ENCODE peak calls at places on chromosome 3, in ten cellular contexts. One of them, this sample, is unnamed.

GRCh38 chr3:74066456-74066855 is 441.7 kb upstream of the PDZRN3 start:
- DNase-seq in NB4: no peak
- DNase-seq in right cardiac atrium: no peak
- DNase-seq in HuH-7: no peak
- DNase-seq in stimulated activated CD4-positive, alpha-beta T cell treated with anti-CD3 and anti-CD28 coated beads, Interleukin-15, amount 100 ng/mL, for 1 hour: no peak
- DNase-seq in ovary: no peak
- DNase-seq in hippocampal formation: no peak
- DNase-seq in T-helper 2 cell: no peak
- DNase-seq in activated CD4-positive, alpha-beta T cell treated with anti-CD3 and anti-CD28 coated beads for 36 hours: no peak
- DNase-seq in cardiac muscle cell: no peak
- DNase-seq in this sample: no peak

GRCh38 chr3:195895900-195896360 is 12.4 kb downstream of the TNK2 start:
- DNase-seq in NB4: peak
- DNase-seq in right cardiac atrium: peak
- DNase-seq in HuH-7: peak
- DNase-seq in stimulated activated CD4-positive, alpha-beta T cell treated with anti-CD3 and anti-CD28 coated beads, Interleukin-15, amount 100 ng/mL, for 1 hour: peak
- DNase-seq in ovary: peak
- DNase-seq in hippocampal formation: peak
- DNase-seq in T-helper 2 cell: peak
- DNase-seq in activated CD4-positive, alpha-beta T cell treated with anti-CD3 and anti-CD28 coated beads for 36 hours: peak
- DNase-seq in cardiac muscle cell: no peak
- DNase-seq in this sample: peak

GRCh38 chr3:187742351-187743171 is 2.7 kb downstream of the BCL6 start:
- DNase-seq in NB4: peak
- DNase-seq in right cardiac atrium: peak
- DNase-seq in HuH-7: no peak
- DNase-seq in stimulated activated CD4-positive, alpha-beta T cell treated with anti-CD3 and anti-CD28 coated beads, Interleukin-15, amount 100 ng/mL, for 1 hour: no peak
- DNase-seq in ovary: peak
- DNase-seq in hippocampal formation: peak
- DNase-seq in T-helper 2 cell: peak
- DNase-seq in activated CD4-positive, alpha-beta T cell treated with anti-CD3 and anti-CD28 coated beads for 36 hours: peak
- DNase-seq in cardiac muscle cell: peak
- DNase-seq in this sample: peak

GRCh38 chr3:125602752-125603649 is 7.7 kb upstream of the OSBPL11 start:
- DNase-seq in NB4: no peak
- DNase-seq in right cardiac atrium: no peak
- DNase-seq in HuH-7: no peak
- DNase-seq in stimulated activated CD4-positive, alpha-beta T cell treated with anti-CD3 and anti-CD28 coated beads, Interleukin-15, amount 100 ng/mL, for 1 hour: no peak
- DNase-seq in ovary: no peak
- DNase-seq in hippocampal formation: peak
- DNase-seq in T-helper 2 cell: no peak
- DNase-seq in activated CD4-positive, alpha-beta T cell treated with anti-CD3 and anti-CD28 coated beads for 36 hours: no peak
- DNase-seq in cardiac muscle cell: peak
- DNase-seq in this sample: no peak

GRCh38 chr3:127908202-127908601 is 6.8 kb upstream of the KBTBD12 start:
- DNase-seq in NB4: peak
- DNase-seq in right cardiac atrium: no peak
- DNase-seq in HuH-7: no peak
- DNase-seq in stimulated activated CD4-positive, alpha-beta T cell treated with anti-CD3 and anti-CD28 coated beads, Interleukin-15, amount 100 ng/mL, for 1 hour: no peak
- DNase-seq in ovary: no peak
- DNase-seq in hippocampal formation: no peak
- DNase-seq in T-helper 2 cell: no peak
- DNase-seq in activated CD4-positive, alpha-beta T cell treated with anti-CD3 and anti-CD28 coated beads for 36 hours: no peak
- DNase-seq in cardiac muscle cell: no peak
- DNase-seq in this sample: no peak

GRCh38 chr3:143793971-143794370 is 54.3 kb downstream of the SLC9A9 start:
- DNase-seq in NB4: no peak
- DNase-seq in right cardiac atrium: no peak
- DNase-seq in HuH-7: no peak
- DNase-seq in stimulated activated CD4-positive, alpha-beta T cell treated with anti-CD3 and anti-CD28 coated beads, Interleukin-15, amount 100 ng/mL, for 1 hour: no peak
- DNase-seq in ovary: no peak
- DNase-seq in hippocampal formation: no peak
- DNase-seq in T-helper 2 cell: no peak
- DNase-seq in activated CD4-positive, alpha-beta T cell treated with anti-CD3 and anti-CD28 coated beads for 36 hours: no peak
- DNase-seq in cardiac muscle cell: no peak
- DNase-seq in this sample: no peak

GRCh38 chr3:53803124-53803815 is 42.9 kb downstream of the CHDH start:
- DNase-seq in NB4: no peak
- DNase-seq in right cardiac atrium: no peak
- DNase-seq in HuH-7: no peak
- DNase-seq in stimulated activated CD4-positive, alpha-beta T cell treated with anti-CD3 and anti-CD28 coated beads, Interleukin-15, amount 100 ng/mL, for 1 hour: no peak
- DNase-seq in ovary: no peak
- DNase-seq in hippocampal formation: no peak
- DNase-seq in T-helper 2 cell: no peak
- DNase-seq in activated CD4-positive, alpha-beta T cell treated with anti-CD3 and anti-CD28 coated beads for 36 hours: no peak
- DNase-seq in cardiac muscle cell: no peak
- DNase-seq in this sample: no peak

GRCh38 chr3:57228734-57229505 is 1.4 kb downstream of the APPL1 start:
- DNase-seq in NB4: peak
- DNase-seq in right cardiac atrium: no peak
- DNase-seq in HuH-7: no peak
- DNase-seq in stimulated activated CD4-positive, alpha-beta T cell treated with anti-CD3 and anti-CD28 coated beads, Interleukin-15, amount 100 ng/mL, for 1 hour: no peak
- DNase-seq in ovary: no peak
- DNase-seq in hippocampal formation: peak
- DNase-seq in T-helper 2 cell: peak
- DNase-seq in activated CD4-positive, alpha-beta T cell treated with anti-CD3 and anti-CD28 coated beads for 36 hours: peak
- DNase-seq in cardiac muscle cell: peak
- DNase-seq in this sample: no peak

GRCh38 chr3:126329927-126330725 is 27.1 kb downstream of the KLF15 start:
- DNase-seq in NB4: no peak
- DNase-seq in right cardiac atrium: no peak
- DNase-seq in HuH-7: no peak
- DNase-seq in stimulated activated CD4-positive, alpha-beta T cell treated with anti-CD3 and anti-CD28 coated beads, Interleukin-15, amount 100 ng/mL, for 1 hour: no peak
- DNase-seq in ovary: no peak
- DNase-seq in hippocampal formation: no peak
- DNase-seq in T-helper 2 cell: no peak
- DNase-seq in activated CD4-positive, alpha-beta T cell treated with anti-CD3 and anti-CD28 coated beads for 36 hours: no peak
- DNase-seq in cardiac muscle cell: no peak
- DNase-seq in this sample: peak

GRCh38 chr3:154274345-154274744 is 49.9 kb downstream of the DHX36 start:
- DNase-seq in NB4: no peak
- DNase-seq in right cardiac atrium: no peak
- DNase-seq in HuH-7: no peak
- DNase-seq in stimulated activated CD4-positive, alpha-beta T cell treated with anti-CD3 and anti-CD28 coated beads, Interleukin-15, amount 100 ng/mL, for 1 hour: no peak
- DNase-seq in ovary: no peak
- DNase-seq in hippocampal formation: no peak
- DNase-seq in T-helper 2 cell: no peak
- DNase-seq in activated CD4-positive, alpha-beta T cell treated with anti-CD3 and anti-CD28 coated beads for 36 hours: no peak
- DNase-seq in cardiac muscle cell: no peak
- DNase-seq in this sample: no peak

GRCh38 chr3:138219255-138219654 is 32.2 kb downstream of the ARMC8 start:
- DNase-seq in NB4: peak
- DNase-seq in right cardiac atrium: no peak
- DNase-seq in HuH-7: no peak
- DNase-seq in stimulated activated CD4-positive, alpha-beta T cell treated with anti-CD3 and anti-CD28 coated beads, Interleukin-15, amount 100 ng/mL, for 1 hour: no peak
- DNase-seq in ovary: no peak
- DNase-seq in hippocampal formation: no peak
- DNase-seq in T-helper 2 cell: no peak
- DNase-seq in activated CD4-positive, alpha-beta T cell treated with anti-CD3 and anti-CD28 coated beads for 36 hours: no peak
- DNase-seq in cardiac muscle cell: no peak
- DNase-seq in this sample: no peak

GRCh38 chr3:25173610-25174009 is 254.5 kb upstream of the RARB start:
- DNase-seq in NB4: no peak
- DNase-seq in right cardiac atrium: no peak
- DNase-seq in HuH-7: no peak
- DNase-seq in stimulated activated CD4-positive, alpha-beta T cell treated with anti-CD3 and anti-CD28 coated beads, Interleukin-15, amount 100 ng/mL, for 1 hour: no peak
- DNase-seq in ovary: no peak
- DNase-seq in hippocampal formation: no peak
- DNase-seq in T-helper 2 cell: no peak
- DNase-seq in activated CD4-positive, alpha-beta T cell treated with anti-CD3 and anti-CD28 coated beads for 36 hours: no peak
- DNase-seq in cardiac muscle cell: no peak
- DNase-seq in this sample: no peak

GRCh38 chr3:171569571-171570132 is 109.4 kb upstream of the TNIK start:
- DNase-seq in NB4: peak
- DNase-seq in right cardiac atrium: no peak
- DNase-seq in HuH-7: no peak
- DNase-seq in stimulated activated CD4-positive, alpha-beta T cell treated with anti-CD3 and anti-CD28 coated beads, Interleukin-15, amount 100 ng/mL, for 1 hour: no peak
- DNase-seq in ovary: no peak
- DNase-seq in hippocampal formation: no peak
- DNase-seq in T-helper 2 cell: no peak
- DNase-seq in activated CD4-positive, alpha-beta T cell treated with anti-CD3 and anti-CD28 coated beads for 36 hours: no peak
- DNase-seq in cardiac muscle cell: no peak
- DNase-seq in this sample: no peak

GRCh38 chr3:183123891-183124290 is 24.6 kb upstream of the MCCC1 start:
- DNase-seq in NB4: no peak
- DNase-seq in right cardiac atrium: no peak
- DNase-seq in HuH-7: no peak
- DNase-seq in stimulated activated CD4-positive, alpha-beta T cell treated with anti-CD3 and anti-CD28 coated beads, Interleukin-15, amount 100 ng/mL, for 1 hour: no peak
- DNase-seq in ovary: no peak
- DNase-seq in hippocampal formation: no peak
- DNase-seq in T-helper 2 cell: no peak
- DNase-seq in activated CD4-positive, alpha-beta T cell treated with anti-CD3 and anti-CD28 coated beads for 36 hours: peak
- DNase-seq in cardiac muscle cell: peak
- DNase-seq in this sample: no peak

GRCh38 chr3:43649365-43649968 is 27.7 kb upstream of the ANO10 start:
- DNase-seq in NB4: no peak
- DNase-seq in right cardiac atrium: no peak
- DNase-seq in HuH-7: no peak
- DNase-seq in stimulated activated CD4-positive, alpha-beta T cell treated with anti-CD3 and anti-CD28 coated beads, Interleukin-15, amount 100 ng/mL, for 1 hour: no peak
- DNase-seq in ovary: no peak
- DNase-seq in hippocampal formation: no peak
- DNase-seq in T-helper 2 cell: no peak
- DNase-seq in activated CD4-positive, alpha-beta T cell treated with anti-CD3 and anti-CD28 coated beads for 36 hours: no peak
- DNase-seq in cardiac muscle cell: no peak
- DNase-seq in this sample: no peak

GRCh38 chr3:8802256-8802655 is 32.8 kb upstream of the OXTR start:
- DNase-seq in NB4: no peak
- DNase-seq in right cardiac atrium: no peak
- DNase-seq in HuH-7: no peak
- DNase-seq in stimulated activated CD4-positive, alpha-beta T cell treated with anti-CD3 and anti-CD28 coated beads, Interleukin-15, amount 100 ng/mL, for 1 hour: no peak
- DNase-seq in ovary: no peak
- DNase-seq in hippocampal formation: no peak
- DNase-seq in T-helper 2 cell: no peak
- DNase-seq in activated CD4-positive, alpha-beta T cell treated with anti-CD3 and anti-CD28 coated beads for 36 hours: no peak
- DNase-seq in cardiac muscle cell: no peak
- DNase-seq in this sample: no peak

GRCh38 chr3:41574900-41575299 is 375.6 kb downstream of the CTNNB1 start:
- DNase-seq in NB4: no peak
- DNase-seq in right cardiac atrium: no peak
- DNase-seq in HuH-7: no peak
- DNase-seq in stimulated activated CD4-positive, alpha-beta T cell treated with anti-CD3 and anti-CD28 coated beads, Interleukin-15, amount 100 ng/mL, for 1 hour: no peak
- DNase-seq in ovary: no peak
- DNase-seq in hippocampal formation: no peak
- DNase-seq in T-helper 2 cell: no peak
- DNase-seq in activated CD4-positive, alpha-beta T cell treated with anti-CD3 and anti-CD28 coated beads for 36 hours: no peak
- DNase-seq in cardiac muscle cell: peak
- DNase-seq in this sample: no peak

This sample was measured in gastrocnemius medialis.